ENCODE peak calls at places on chromosomes 7 and 10, in five cellular contexts. One of them, this sample, is unnamed.

GRCh38 chr7:74355091-74355490 is 65.9 kb downstream of the CLIP2 start:
- DNase-seq in astrocyte of the spinal cord: peak
- DNase-seq in cardiac fibroblast: peak
- DNase-seq in CD4-positive, alpha-beta T cell: no peak
- DNase-seq in Peyer's patch: no peak
- DNase-seq in this sample: no peak

GRCh38 chr10:99461230-99461629 is 30.8 kb upstream of the GOT1 start:
- DNase-seq in astrocyte of the spinal cord: peak
- DNase-seq in cardiac fibroblast: no peak
- DNase-seq in CD4-positive, alpha-beta T cell: no peak
- DNase-seq in Peyer's patch: no peak
- DNase-seq in this sample: no peak

GRCh38 chr10:46236941-46237681 is 49.7 kb upstream of the ANTXRL start:
- DNase-seq in astrocyte of the spinal cord: no peak
- DNase-seq in cardiac fibroblast: no peak
- DNase-seq in CD4-positive, alpha-beta T cell: no peak
- DNase-seq in Peyer's patch: no peak
- DNase-seq in this sample: no peak

GRCh38 chr10:77718957-77719356 is 81.3 kb upstream of the KCNMA1 start:
- DNase-seq in astrocyte of the spinal cord: no peak
- DNase-seq in cardiac fibroblast: no peak
- DNase-seq in CD4-positive, alpha-beta T cell: no peak
- DNase-seq in Peyer's patch: no peak
- DNase-seq in this sample: no peak

GRCh38 chr7:31073486-31074383 is 21.6 kb downstream of the ADCYAP1R1 start:
- DNase-seq in astrocyte of the spinal cord: no peak
- DNase-seq in cardiac fibroblast: no peak
- DNase-seq in CD4-positive, alpha-beta T cell: no peak
- DNase-seq in Peyer's patch: peak
- DNase-seq in this sample: peak

GRCh38 chr7:51263631-51264484 is 52.8 kb downstream of the COBL start:
- DNase-seq in astrocyte of the spinal cord: no peak
- DNase-seq in cardiac fibroblast: no peak
- DNase-seq in CD4-positive, alpha-beta T cell: no peak
- DNase-seq in Peyer's patch: peak
- DNase-seq in this sample: no peak

GRCh38 chr10:3813267-3813666 is 28.3 kb upstream of the KLF6 start:
- DNase-seq in astrocyte of the spinal cord: no peak
- DNase-seq in cardiac fibroblast: no peak
- DNase-seq in CD4-positive, alpha-beta T cell: no peak
- DNase-seq in Peyer's patch: no peak
- DNase-seq in this sample: no peak

GRCh38 chr7:145534301-145534700 is 582.3 kb upstream of the CNTNAP2 start:
- DNase-seq in astrocyte of the spinal cord: no peak
- DNase-seq in cardiac fibroblast: no peak
- DNase-seq in CD4-positive, alpha-beta T cell: no peak
- DNase-seq in Peyer's patch: no peak
- DNase-seq in this sample: no peak

GRCh38 chr7:108424013-108424412 is 32.2 kb downstream of the NRCAM start:
- DNase-seq in astrocyte of the spinal cord: no peak
- DNase-seq in cardiac fibroblast: no peak
- DNase-seq in CD4-positive, alpha-beta T cell: no peak
- DNase-seq in Peyer's patch: no peak
- DNase-seq in this sample: no peak

GRCh38 chr7:108425876-108426275 is 30.4 kb downstream of the NRCAM start:
- DNase-seq in astrocyte of the spinal cord: no peak
- DNase-seq in cardiac fibroblast: no peak
- DNase-seq in CD4-positive, alpha-beta T cell: no peak
- DNase-seq in Peyer's patch: no peak
- DNase-seq in this sample: no peak

GRCh38 chr7:108420482-108420908 is 35.7 kb downstream of the NRCAM start:
- DNase-seq in astrocyte of the spinal cord: peak
- DNase-seq in cardiac fibroblast: peak
- DNase-seq in CD4-positive, alpha-beta T cell: no peak
- DNase-seq in Peyer's patch: no peak
- DNase-seq in this sample: no peak

GRCh38 chr7:108421720-108422331 is 34.4 kb downstream of the NRCAM start:
- DNase-seq in astrocyte of the spinal cord: no peak
- DNase-seq in cardiac fibroblast: no peak
- DNase-seq in CD4-positive, alpha-beta T cell: no peak
- DNase-seq in Peyer's patch: no peak
- DNase-seq in this sample: no peak

DNA sequence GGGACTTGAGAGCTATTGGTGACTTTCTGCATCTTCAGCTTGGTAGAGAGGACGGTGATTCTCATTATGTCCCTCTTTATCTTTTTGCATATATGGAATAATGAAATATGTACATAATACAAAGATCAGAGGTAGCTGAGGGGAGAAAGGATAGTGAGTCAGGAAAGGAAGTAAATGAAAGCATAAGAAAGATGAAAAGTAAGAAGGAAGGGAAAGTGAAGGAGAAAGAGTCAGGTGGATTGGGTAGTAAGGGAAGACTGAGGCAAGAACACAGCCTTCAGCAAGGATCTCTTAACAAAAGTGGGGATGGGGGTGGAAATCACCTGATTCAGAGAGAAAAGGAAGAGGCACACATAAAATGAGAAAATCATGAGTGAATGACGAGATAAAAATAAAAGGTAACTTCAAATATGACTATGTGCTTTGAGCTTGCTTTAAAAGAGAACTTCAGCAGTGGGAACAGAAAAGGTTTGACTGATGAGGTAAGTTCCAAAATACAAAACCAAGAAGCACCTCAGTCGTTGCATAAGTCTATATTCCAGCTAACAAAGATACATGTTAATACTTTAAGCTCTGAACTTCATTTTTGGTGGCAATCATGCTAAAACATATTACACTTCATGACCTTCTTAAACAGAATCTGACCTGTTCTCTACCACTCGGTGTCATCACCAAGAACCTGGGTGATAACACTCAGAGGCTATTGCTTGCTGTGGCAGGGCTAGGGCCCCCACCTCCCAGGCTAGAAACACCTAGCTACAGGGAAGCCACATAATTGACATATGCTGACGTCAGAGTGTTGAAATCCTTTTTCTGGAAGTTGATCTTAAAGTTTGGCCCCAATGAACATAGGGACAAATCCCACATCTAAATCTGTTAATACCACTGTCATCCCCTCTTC is 32.9 kb downstream of the NRCAM start:
- DNase-seq in astrocyte of the spinal cord: no peak
- DNase-seq in cardiac fibroblast: no peak
- DNase-seq in CD4-positive, alpha-beta T cell: no peak
- DNase-seq in Peyer's patch: no peak
- DNase-seq in this sample: no peak
- TF ChIP-seq CTCF in astrocyte of the spinal cord: no peak
- TF ChIP-seq CTCF in cardiac fibroblast: no peak
- TF ChIP-seq CTCF in CD4-positive, alpha-beta T cell: no peak
- TF ChIP-seq CTCF in Peyer's patch: no peak
- TF ChIP-seq CTCF in this sample: no peak

GRCh38 chr10:23742368-23742767 is 303.5 kb downstream of the OTUD1 start:
- DNase-seq in astrocyte of the spinal cord: no peak
- DNase-seq in cardiac fibroblast: no peak
- DNase-seq in CD4-positive, alpha-beta T cell: no peak
- DNase-seq in Peyer's patch: no peak
- DNase-seq in this sample: no peak

GRCh38 chr10:23742807-23743206 is 303.9 kb downstream of the OTUD1 start:
- DNase-seq in astrocyte of the spinal cord: no peak
- DNase-seq in cardiac fibroblast: no peak
- DNase-seq in CD4-positive, alpha-beta T cell: no peak
- DNase-seq in Peyer's patch: no peak
- DNase-seq in this sample: no peak
- TF ChIP-seq CTCF in astrocyte of the spinal cord: no peak
- TF ChIP-seq CTCF in cardiac fibroblast: no peak
- TF ChIP-seq CTCF in CD4-positive, alpha-beta T cell: no peak
- TF ChIP-seq CTCF in Peyer's patch: no peak
- TF ChIP-seq CTCF in this sample: no peak

GRCh38 chr7:158973941-158974785 is 117.8 kb downstream of the DYNC2I1 start:
- DNase-seq in astrocyte of the spinal cord: no peak
- DNase-seq in cardiac fibroblast: no peak
- DNase-seq in CD4-positive, alpha-beta T cell: no peak
- DNase-seq in Peyer's patch: no peak
- DNase-seq in this sample: no peak

GRCh38 chr7:158971214-158971613 is 114.9 kb downstream of the DYNC2I1 start:
- DNase-seq in astrocyte of the spinal cord: no peak
- DNase-seq in cardiac fibroblast: no peak
- DNase-seq in CD4-positive, alpha-beta T cell: no peak
- DNase-seq in Peyer's patch: no peak
- DNase-seq in this sample: no peak

GRCh38 chr7:158975526-158976467 is 119.4 kb downstream of the DYNC2I1 start:
- DNase-seq in astrocyte of the spinal cord: no peak
- DNase-seq in cardiac fibroblast: no peak
- DNase-seq in CD4-positive, alpha-beta T cell: no peak
- DNase-seq in Peyer's patch: peak
- DNase-seq in this sample: no peak

GRCh38 chr7:158976468-158976848 is 120.1 kb downstream of the DYNC2I1 start:
- DNase-seq in astrocyte of the spinal cord: no peak
- DNase-seq in cardiac fibroblast: peak
- DNase-seq in CD4-positive, alpha-beta T cell: no peak
- DNase-seq in Peyer's patch: peak
- DNase-seq in this sample: no peak

GRCh38 chr7:158973440-158973839 is 117.1 kb downstream of the DYNC2I1 start:
- DNase-seq in astrocyte of the spinal cord: no peak
- DNase-seq in cardiac fibroblast: peak
- DNase-seq in CD4-positive, alpha-beta T cell: no peak
- DNase-seq in Peyer's patch: peak
- DNase-seq in this sample: peak
- TF ChIP-seq CTCF in astrocyte of the spinal cord: no peak
- TF ChIP-seq CTCF in cardiac fibroblast: no peak
- TF ChIP-seq CTCF in CD4-positive, alpha-beta T cell: no peak
- TF ChIP-seq CTCF in Peyer's patch: peak
- TF ChIP-seq CTCF in this sample: peak

GRCh38 chr10:48744587-48744986 is 59.9 kb downstream of the WDFY4 start:
- DNase-seq in astrocyte of the spinal cord: no peak
- DNase-seq in cardiac fibroblast: no peak
- DNase-seq in CD4-positive, alpha-beta T cell: no peak
- DNase-seq in Peyer's patch: no peak
- DNase-seq in this sample: no peak
- TF ChIP-seq CTCF in astrocyte of the spinal cord: no peak
- TF ChIP-seq CTCF in cardiac fibroblast: no peak
- TF ChIP-seq CTCF in CD4-positive, alpha-beta T cell: no peak
- TF ChIP-seq CTCF in Peyer's patch: no peak
- TF ChIP-seq CTCF in this sample: no peak

This sample was measured in left ventricle myocardium inferior.